ENCODE peak calls at places on chromosomes 3 and 15, in seven cellular contexts. L, F, X, U, Q, W and I are unnamed samples.

GRCh38 chr3:172512363-172512762 is 10.9 kb downstream of the TNFSF10 start:
- DNase-seq in L (no peak), F (peak), X (no peak), U (no peak), Q (no peak), W (no peak), I (no peak)

GRCh38 chr3:127781411-127782001 is 40.8 kb downstream of the MGLL start:
- DNase-seq in L (no peak), F (no peak), X (no peak), U (no peak), Q (no peak), W (no peak), I (no peak)

GRCh38 chr3:97954193-97954827 is 17.9 kb downstream of the RIOX2 start:
- DNase-seq in L (no peak), F (no peak), X (no peak), U (no peak), Q (no peak), W (no peak), I (no peak)

GRCh38 chr3:144643778-144644191 is 672.2 kb downstream of the DIPK2A start:
- DNase-seq in L (no peak), F (no peak), X (no peak), U (no peak), Q (no peak), W (no peak), I (no peak)

GRCh38 chr3:61848885-61849284 is 287.5 kb downstream of the PTPRG start:
- DNase-seq in L (no peak), F (no peak), X (no peak), U (no peak), Q (no peak), W (no peak), I (no peak)

GRCh38 chr3:122969585-122970453 is 57.7 kb downstream of the SEMA5B start:
- DNase-seq in L (peak), F (no peak), X (peak), U (no peak), Q (no peak), W (no peak), I (no peak)

GRCh38 chr3:81363816-81364215 is 397.6 kb downstream of the GBE1 start:
- DNase-seq in L (peak), F (no peak), X (no peak), U (no peak), Q (no peak), W (no peak), I (no peak)

GRCh38 chr15:76333720-76334437 is 2.7 kb upstream of the ISL2 start:
- DNase-seq in L (peak), F (no peak), X (no peak), U (no peak), Q (peak), W (no peak), I (no peak)

GRCh38 chr3:141074529-141074928 is 23.4 kb downstream of the SPSB4 start:
- DNase-seq in L (no peak), F (no peak), X (no peak), U (no peak), Q (peak), W (no peak), I (no peak)

GRCh38 chr3:189513281-189514151 is 117.7 kb upstream of the TP63 start:
- DNase-seq in L (peak), F (no peak), X (no peak), U (no peak), Q (no peak), W (no peak), I (no peak)

GRCh38 chr3:115525726-115526125 is 97.6 kb upstream of the GAP43 start:
- DNase-seq in L (no peak), F (no peak), X (no peak), U (no peak), Q (no peak), W (no peak), I (no peak)

GRCh38 chr3:194879126-194879887 is 193.6 kb downstream of the FAM43A start:
- DNase-seq in L (no peak), F (no peak), X (no peak), U (no peak), Q (no peak), W (peak), I (no peak)

GRCh38 chr3:39178553-39178952 is 13.8 kb downstream of the XIRP1 start:
- DNase-seq in L (no peak), F (no peak), X (no peak), U (no peak), Q (no peak), W (no peak), I (no peak)

GRCh38 chr3:47282424-47283192 is at the start of the genes KIF9 and KLHL18:
- DNase-seq in L (peak), F (peak), X (peak), U (peak), Q (peak), W (peak), I (peak)

GRCh38 chr15:101003706-101004105 is 84.5 kb downstream of the LRRK1 start:
- DNase-seq in L (no peak), F (no peak), X (no peak), U (no peak), Q (peak), W (peak), I (no peak)

GRCh38 chr3:127467386-127467785 is 123.1 kb downstream of the TPRA1 start:
- DNase-seq in L (no peak), F (no peak), X (no peak), U (peak), Q (peak), W (no peak), I (no peak)